ENCODE peak calls at places on chromosome 14, in five cellular contexts. D is Peyer's patch; E is naive B cell; S is naive thymus-derived CD4-positive, alpha-beta T cell; X is NCI-H1105. B is an unnamed sample.
A peak's percentile ranks its signal among the peaks of the same experiment; 100 is the strongest.

GRCh38 chr14:69090187-69090789 is 62.6 kb downstream of the DCAF5 start:
- DNase-seq in S (no peak), X (peak; percentile 12), D (peak; percentile 57), E (peak; percentile 1), B (no peak)

GRCh38 chr14:68919129-68919927 is 59.8 kb downstream of the ACTN1 start:
- DNase-seq in X (no peak), S (no peak), E (no peak), D (no peak), B (no peak)

GRCh38 chr14:95507701-95508103 is 8.7 kb downstream of the SYNE3 start:
- DNase-seq in S (no peak), X (no peak), E (no peak), D (peak; percentile 45), B (peak; percentile 72)

GRCh38 chr14:104204660-104205149 is 66.3 kb downstream of the KIF26A start:
- DNase-seq in S (no peak), E (no peak), D (no peak), X (no peak), B (no peak)

GRCh38 chr14:77708749-77709148 is 846 bp downstream of the SLIRP start:
- DNase-seq in X (no peak), S (no peak), D (no peak), E (no peak), B (no peak)

GRCh38 chr14:100616854-100617714 is 29.9 kb upstream of the BEGAIN start:
- DNase-seq in X (no peak), D (peak; percentile 43), E (no peak), S (no peak), B (no peak)

GRCh38 chr14:82855912-82856381 is 1322.3 kb upstream of the SEL1L start:
- DNase-seq in S (no peak), X (peak; percentile 90), E (no peak), D (no peak), B (no peak)

GRCh38 chr14:97021571-97022171 is 224.5 kb downstream of the VRK1 start:
- DNase-seq in S (no peak), E (no peak), X (no peak), D (no peak), B (no peak)

GRCh38 chr14:95533391-95533821 is 1.4 kb upstream of the GLRX5 start:
- DNase-seq in X (peak; percentile 67), E (no peak), D (peak; percentile 45), S (no peak), B (no peak)

GRCh38 chr14:104295681-104296387 is 157.4 kb downstream of the KIF26A start:
- DNase-seq in D (no peak), X (no peak), E (no peak), S (no peak), B (peak; percentile 64)

GRCh38 chr14:37597538-37598084 is 2.2 kb downstream of the TTC6 start:
- DNase-seq in S (no peak), X (peak; percentile 78), E (no peak), D (no peak), B (no peak)

GRCh38 chr14:93935213-93935612 is 8.1 kb downstream of the FAM181A start:
- DNase-seq in E (no peak), S (no peak), D (no peak), X (no peak), B (no peak)

GRCh38 chr14:68974759-68975347 is 4.2 kb downstream of the ACTN1 start:
- DNase-seq in D (no peak), X (no peak), E (no peak), S (no peak), B (no peak)

GRCh38 chr14:75732888-75733287 is 71.8 kb downstream of the TTLL5 start:
- DNase-seq in X (no peak), S (no peak), E (no peak), D (no peak), B (no peak)

GRCh38 chr14:56487761-56488160 is 91.8 kb upstream of the TMEM260 start:
- DNase-seq in S (no peak), E (no peak), X (no peak), D (no peak), B (no peak)

GRCh38 chr14:71235865-71236264 is 328.6 kb downstream of the PCNX1 start:
- DNase-seq in X (no peak), D (no peak), S (no peak), E (no peak), B (no peak)

GRCh38 chr14:63901434-63902085 is 48.8 kb downstream of the SYNE2 start:
- DNase-seq in E (no peak), S (no peak), D (no peak), X (no peak), B (no peak)

GRCh38 chr14:100116134-100116533 is 43.3 kb downstream of the DEGS2 start:
- DNase-seq in D (no peak), E (no peak), S (no peak), X (no peak), B (no peak)

GRCh38 chr14:70873627-70874026 is 33.6 kb upstream of the PCNX1 start:
- DNase-seq in E (no peak), D (peak; percentile 61), X (no peak), S (no peak), B (no peak)

GRCh38 chr14:64089920-64090319 is 204.3 kb downstream of the ESR2 start:
- DNase-seq in X (no peak), E (no peak), S (no peak), D (no peak), B (no peak)